ENCODE peak calls at places on chromosomes 5 and 9, in six cellular contexts. One of them, this sample, is unnamed.
A peak's percentile ranks its signal among the peaks of the same experiment; 100 is the strongest.

GRCh38 chr5:116406306-116407041 is 168.1 kb downstream of the SEMA6A start:
- DNase-seq in T follicular helper cell: no peak
- DNase-seq in HEK293T: no peak
- DNase-seq in HS-5: no peak
- DNase-seq in HepG2: no peak
- DNase-seq in T-cell: no peak
- DNase-seq in this sample: no peak

GRCh38 chr5:133825631-133826289 is 142.7 kb downstream of the C5orf15 start:
- DNase-seq in HEK293T: no peak
- DNase-seq in T-cell: peak; percentile 32
- DNase-seq in T follicular helper cell: no peak
- DNase-seq in HS-5: no peak
- DNase-seq in HepG2: no peak
- DNase-seq in this sample: no peak

GRCh38 chr5:82073179-82073578 is 101.4 kb downstream of the ATG10 start:
- DNase-seq in HEK293T: no peak
- DNase-seq in HepG2: no peak
- DNase-seq in T follicular helper cell: no peak
- DNase-seq in T-cell: no peak
- DNase-seq in HS-5: no peak
- DNase-seq in this sample: no peak

GRCh38 chr5:96614110-96614691 is 48.0 kb upstream of the CAST start:
- DNase-seq in T-cell: no peak
- DNase-seq in HEK293T: peak; percentile 66
- DNase-seq in HS-5: peak; percentile 90
- DNase-seq in T follicular helper cell: peak; percentile 30
- DNase-seq in HepG2: peak; percentile 68
- DNase-seq in this sample: peak; percentile 82

GRCh38 chr5:157454273-157454672 is 5.7 kb upstream of the NIPAL4 start:
- DNase-seq in HEK293T: no peak
- DNase-seq in T follicular helper cell: no peak
- DNase-seq in T-cell: no peak
- DNase-seq in HepG2: no peak
- DNase-seq in HS-5: no peak
- DNase-seq in this sample: no peak

GRCh38 chr9:99948896-99949295 is 42.4 kb downstream of the STX17 start:
- DNase-seq in T follicular helper cell: no peak
- DNase-seq in HepG2: no peak
- DNase-seq in HS-5: no peak
- DNase-seq in T-cell: no peak
- DNase-seq in HEK293T: no peak
- DNase-seq in this sample: peak; percentile 3

GRCh38 chr5:6659941-6660684 is 26.9 kb downstream of the SRD5A1 start:
- DNase-seq in T-cell: no peak
- DNase-seq in HepG2: no peak
- DNase-seq in HEK293T: no peak
- DNase-seq in HS-5: no peak
- DNase-seq in T follicular helper cell: no peak
- DNase-seq in this sample: peak; percentile 96

GRCh38 chr9:4235951-4236804 is 63.7 kb downstream of the GLIS3 start:
- DNase-seq in HEK293T: no peak
- DNase-seq in HS-5: no peak
- DNase-seq in T follicular helper cell: no peak
- DNase-seq in T-cell: no peak
- DNase-seq in HepG2: peak; percentile 27
- DNase-seq in this sample: no peak

GRCh38 chr9:17401858-17402257 is 177.0 kb upstream of the SH3GL2 start:
- DNase-seq in T follicular helper cell: no peak
- DNase-seq in HepG2: no peak
- DNase-seq in HEK293T: no peak
- DNase-seq in T-cell: no peak
- DNase-seq in HS-5: no peak
- DNase-seq in this sample: no peak

GRCh38 chr9:11023201-11023600 is 410.4 kb upstream of the PTPRD start:
- DNase-seq in T follicular helper cell: no peak
- DNase-seq in HepG2: no peak
- DNase-seq in T-cell: no peak
- DNase-seq in HS-5: no peak
- DNase-seq in HEK293T: no peak
- DNase-seq in this sample: no peak

GRCh38 chr5:42691413-42691861 is 65.2 kb upstream of the CCDC152 start:
- DNase-seq in HepG2: no peak
- DNase-seq in HS-5: no peak
- DNase-seq in T-cell: no peak
- DNase-seq in HEK293T: no peak
- DNase-seq in T follicular helper cell: no peak
- DNase-seq in this sample: no peak

GRCh38 chr5:155883966-155884555 is 442.9 kb upstream of the SGCD start:
- DNase-seq in T-cell: no peak
- DNase-seq in HepG2: no peak
- DNase-seq in T follicular helper cell: no peak
- DNase-seq in HEK293T: no peak
- DNase-seq in HS-5: no peak
- DNase-seq in this sample: no peak

GRCh38 chr5:124566875-124567450 is 179.5 kb downstream of the ZNF608 start:
- DNase-seq in HepG2: no peak
- DNase-seq in T follicular helper cell: no peak
- DNase-seq in T-cell: no peak
- DNase-seq in HEK293T: no peak
- DNase-seq in HS-5: no peak
- DNase-seq in this sample: no peak

GRCh38 chr9:72586388-72587160 is 65.2 kb downstream of the TMC1 start:
- DNase-seq in T-cell: no peak
- DNase-seq in HS-5: peak; percentile 76
- DNase-seq in T follicular helper cell: no peak
- DNase-seq in HEK293T: no peak
- DNase-seq in HepG2: no peak
- DNase-seq in this sample: peak; percentile 92